ENCODE peak calls at places on chromosomes 1 and 21, in five cellular contexts. R is IMR-90, Y is lower leg skin, X is cardiac muscle cell, A is GM12865. D is an unnamed sample.

GRCh38 chr1:192263436-192263835 is 53.4 kb upstream of the RGS21 start:
- DNase-seq in R (peak), Y (no peak), X (peak), A (no peak), D (peak)

GRCh38 chr1:247833601-247834000 is 8.1 kb downstream of the OR11L1 start:
- DNase-seq in R (no peak), Y (no peak), X (no peak), A (no peak), D (no peak)

GRCh38 chr1:116987256-116987555 is 14.4 kb upstream of the CD101 start:
- DNase-seq in R (no peak), Y (no peak), X (no peak), A (no peak), D (no peak)

GRCh38 chr21:32994305-32994704 is 31.4 kb upstream of the OLIG2 start:
- DNase-seq in R (peak), Y (no peak), X (peak), A (peak), D (peak)

GRCh38 chr1:183244466-183244865 is 58.4 kb downstream of the LAMC2 start:
- DNase-seq in R (peak), Y (peak), X (peak), A (no peak), D (peak)

GRCh38 chr1:157469715-157470114 is 82.6 kb downstream of the FCRL5 start:
- DNase-seq in R (no peak), Y (no peak), X (no peak), A (no peak), D (no peak)

GRCh38 chr1:112849425-112849966 is 106.5 kb downstream of the SLC16A1 start:
- DNase-seq in R (peak), Y (peak), X (peak), A (no peak), D (peak)

GRCh38 chr1:3998086-3998485 is 98.0 kb upstream of the C1orf174 start:
- DNase-seq in R (no peak), Y (no peak), X (no peak), A (no peak), D (no peak)

GRCh38 chr1:230333590-230334446 is 92.3 kb downstream of the PGBD5 start:
- DNase-seq in R (no peak), Y (no peak), X (no peak), A (no peak), D (no peak)

DNA sequence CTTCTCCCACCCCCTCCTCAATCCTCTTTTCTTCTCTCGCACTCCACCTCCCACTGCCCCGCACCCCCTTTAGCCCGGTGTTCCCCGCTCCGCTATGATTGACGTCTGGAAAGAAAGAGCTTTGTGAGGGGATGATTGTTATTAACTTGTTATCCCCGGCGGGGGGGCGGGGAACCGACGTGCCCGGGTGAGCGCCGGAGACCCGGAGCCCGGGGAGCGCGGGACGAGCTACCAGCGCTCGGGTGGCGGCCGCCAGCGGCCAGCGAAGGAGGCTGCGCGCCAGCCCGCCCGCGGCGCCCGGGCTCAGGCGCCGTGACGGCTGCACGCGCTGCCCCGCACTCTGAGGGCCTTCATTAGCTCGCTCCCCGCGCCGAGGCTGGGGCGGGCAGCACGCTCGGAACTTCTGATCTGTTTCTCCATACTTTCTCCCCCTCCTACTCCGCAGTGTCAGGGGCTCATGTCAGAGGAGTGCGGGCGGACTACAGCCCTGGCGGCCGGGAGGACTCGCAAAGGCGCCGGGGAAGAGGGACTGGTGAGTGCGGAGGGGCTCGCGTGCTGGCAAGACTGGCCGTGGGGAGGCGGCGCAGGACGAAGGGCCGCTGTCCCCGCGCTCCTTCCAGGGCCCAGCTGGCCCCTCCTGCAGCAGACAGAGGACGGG is 2.1 kb downstream of the LHX8 start:
- DNase-seq in R (no peak), Y (peak), X (no peak), A (no peak), D (no peak)
- H3K4me3 ChIP-seq in R (no peak), Y (no peak), X (peak), A (no peak), D (no peak)

GRCh38 chr1:25804244-25804963 is 4.4 kb downstream of the SELENON start:
- DNase-seq in R (no peak), Y (no peak), X (peak), A (peak), D (no peak)
- TF ChIP-seq CTCF in R (no peak), Y (no peak), X (no peak), A (no peak), D (no peak)

DNA sequence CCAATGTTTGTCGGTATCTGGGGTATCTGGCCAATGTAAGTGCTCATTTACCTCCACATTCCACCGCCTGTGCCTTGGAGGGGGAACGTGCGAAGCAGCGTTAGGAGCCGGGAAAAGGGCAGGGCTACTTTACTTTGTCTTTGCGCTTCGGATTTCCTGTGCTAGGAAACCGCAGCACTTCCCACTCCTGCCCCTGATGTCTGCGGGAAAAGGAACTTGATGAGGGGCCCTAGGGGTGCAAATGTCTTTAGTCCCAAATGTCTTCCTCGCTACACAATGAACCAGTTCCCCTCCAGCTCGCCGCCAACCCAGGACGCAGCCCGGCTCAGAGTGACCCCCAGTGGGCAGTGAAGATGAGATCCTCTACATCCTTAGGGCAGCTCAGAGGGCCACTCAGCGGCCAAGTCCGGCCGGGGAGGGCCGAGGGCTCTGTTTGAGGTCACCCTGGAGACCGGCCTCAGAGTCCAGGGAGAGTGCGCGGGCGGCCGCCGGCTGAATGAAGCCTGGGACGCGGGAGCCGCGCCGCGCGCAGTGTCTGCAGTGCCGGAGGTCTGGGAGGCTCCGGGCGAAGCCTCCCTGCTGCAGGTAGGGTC is at the start of gene DYNLT5:
- DNase-seq in R (peak), Y (peak), X (peak), A (no peak), D (peak)
- H3K4me3 ChIP-seq in R (peak), Y (no peak), X (peak), A (no peak), D (peak)

DNA sequence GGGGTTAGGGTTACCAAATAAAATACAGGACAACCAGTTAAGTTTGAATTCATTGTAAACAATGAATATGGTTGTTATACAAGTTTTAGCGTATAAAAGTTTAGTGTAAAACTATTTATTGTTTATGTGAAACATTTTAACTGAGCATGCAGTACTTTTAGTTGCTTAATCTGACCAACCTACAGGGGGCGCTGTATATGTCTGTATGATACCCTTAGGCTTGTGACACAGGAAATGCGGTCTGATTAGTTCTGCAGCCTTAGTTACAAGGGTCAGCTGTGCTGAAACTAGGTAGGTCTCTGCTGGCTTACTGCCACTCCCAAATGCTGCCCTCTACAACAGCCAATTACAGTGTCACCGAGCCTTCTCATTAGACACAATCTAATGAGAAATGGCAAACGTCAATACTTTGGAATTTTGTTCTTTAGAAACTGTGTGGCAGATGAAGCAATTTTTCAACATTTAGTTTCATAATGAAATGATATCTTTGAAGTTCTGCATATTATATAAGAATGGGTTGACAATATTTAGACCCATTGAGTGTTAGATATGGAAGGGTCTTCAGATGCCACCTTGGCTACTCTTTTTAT is 56.2 kb downstream of the NTNG1 start:
- DNase-seq in R (peak), Y (no peak), X (peak), A (peak), D (no peak)
- TF ChIP-seq CTCF in R (no peak), Y (no peak), X (peak), A (peak), D (no peak)

DNA sequence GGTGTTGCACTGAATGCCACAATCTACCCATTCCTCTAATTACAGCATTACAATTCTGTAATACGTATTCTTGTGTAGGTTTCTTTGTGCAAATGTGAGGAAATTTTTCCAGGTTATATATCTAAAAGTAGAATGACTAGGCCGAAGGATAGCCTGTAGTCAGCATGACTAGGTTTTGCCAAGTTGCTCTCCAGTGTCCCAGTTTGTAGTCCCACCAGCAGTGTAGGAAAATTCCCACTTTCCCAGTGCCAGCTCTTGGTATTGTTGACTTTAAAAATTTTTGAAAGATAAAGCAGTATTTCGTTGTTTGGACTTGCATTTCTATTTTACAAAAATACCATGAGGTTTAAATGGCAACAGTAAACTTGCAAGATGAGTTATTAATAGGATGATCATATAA is 3.0 kb downstream of the PARK7 start:
- DNase-seq in R (no peak), Y (no peak), X (no peak), A (no peak), D (no peak)
- H3K4me3 ChIP-seq in R (no peak), Y (no peak), X (no peak), A (no peak), D (no peak)

GRCh38 chr1:48680411-48681035 is 96.2 kb downstream of the BEND5 start:
- DNase-seq in R (no peak), Y (peak), X (no peak), A (peak), D (no peak)
- TF ChIP-seq CTCF in R (no peak), Y (no peak), X (no peak), A (no peak), D (no peak)

D was measured in fibroblast of villous mesenchyme.